ENCODE peak calls at places on chromosomes 7 and 10, in ten cellular contexts. V, Y, F, K, M, C, H, B, D and J are unnamed samples.

GRCh38 chr10:46523119-46523880 is 33.2 kb downstream of the GPRIN2 start:
- DNase-seq in V (peak; percentile 73), Y (no peak), F (no peak), K (no peak), M (peak; percentile 72), C (no peak), H (no peak), B (no peak), D (no peak), J (no peak)

GRCh38 chr10:124353091-124353815 is 65.5 kb downstream of the OAT start:
- DNase-seq in V (no peak), Y (no peak), F (no peak), K (no peak), M (no peak), C (no peak), H (no peak), B (no peak), D (no peak), J (no peak)

GRCh38 chr10:132365102-132365501 is 31.9 kb upstream of the PWWP2B start:
- DNase-seq in V (no peak), Y (no peak), F (no peak), K (no peak), M (no peak), C (no peak), H (no peak), B (no peak), D (no peak), J (no peak)

GRCh38 chr10:49571419-49571818 is 32.5 kb upstream of the ERCC6 start:
- DNase-seq in V (no peak), Y (no peak), F (no peak), K (no peak), M (peak; percentile 60), C (no peak), H (no peak), B (no peak), D (no peak), J (no peak)

GRCh38 chr7:22867589-22867988 is 44.9 kb upstream of the TOMM7 start:
- DNase-seq in V (no peak), Y (no peak), F (no peak), K (no peak), M (no peak), C (no peak), H (no peak), B (no peak), D (no peak), J (no peak)

GRCh38 chr10:4267084-4267774 is 482.2 kb upstream of the KLF6 start:
- DNase-seq in V (no peak), Y (no peak), F (no peak), K (no peak), M (no peak), C (no peak), H (no peak), B (no peak), D (no peak), J (no peak)

GRCh38 chr10:132110091-132110490 is 44.3 kb downstream of the JAKMIP3 start:
- DNase-seq in V (no peak), Y (no peak), F (no peak), K (no peak), M (no peak), C (no peak), H (no peak), B (no peak), D (no peak), J (no peak)

GRCh38 chr7:150430465-150431085 is 19.9 kb upstream of the GIMAP8 start:
- DNase-seq in V (no peak), Y (no peak), F (no peak), K (no peak), M (no peak), C (peak; percentile 11), H (no peak), B (no peak), D (no peak), J (no peak)

GRCh38 chr10:103501186-103501585 is 7.7 kb downstream of the NEURL1 start:
- DNase-seq in V (no peak), Y (no peak), F (no peak), K (no peak), M (no peak), C (no peak), H (no peak), B (no peak), D (no peak), J (no peak)

GRCh38 chr10:1198453-1199344 is 142.5 kb downstream of the WDR37 start:
- DNase-seq in V (no peak), Y (no peak), F (no peak), K (no peak), M (no peak), C (no peak), H (no peak), B (no peak), D (no peak), J (no peak)